ENCODE peak calls at places on chromosomes 12 and 14, in five cellular contexts. One of them, this sample, is unnamed.

GRCh38 chr12:25713264-25713663 is 160.2 kb upstream of the LMNTD1 start:
- DNase-seq in Peyer's patch: no peak
- DNase-seq in GM13977: peak
- DNase-seq in sigmoid colon: no peak
- DNase-seq in LNCaP clone FGC: no peak
- DNase-seq in this sample: no peak

GRCh38 chr12:124754949-124755800 is 108.5 kb downstream of the SCARB1 start:
- DNase-seq in Peyer's patch: peak
- DNase-seq in GM13977: peak
- DNase-seq in sigmoid colon: peak
- DNase-seq in LNCaP clone FGC: no peak
- DNase-seq in this sample: peak

GRCh38 chr12:23760495-23760894 is 189.0 kb downstream of the SOX5 start:
- DNase-seq in Peyer's patch: no peak
- DNase-seq in GM13977: no peak
- DNase-seq in sigmoid colon: no peak
- DNase-seq in LNCaP clone FGC: no peak
- DNase-seq in this sample: no peak

GRCh38 chr14:105092124-105092911 is 27.1 kb upstream of the GPR132 start:
- DNase-seq in Peyer's patch: no peak
- DNase-seq in GM13977: no peak
- DNase-seq in sigmoid colon: peak
- DNase-seq in LNCaP clone FGC: no peak
- DNase-seq in this sample: no peak

GRCh38 chr14:58947816-58948440 is 240.5 kb upstream of the DAAM1 start:
- DNase-seq in Peyer's patch: no peak
- DNase-seq in GM13977: no peak
- DNase-seq in sigmoid colon: no peak
- DNase-seq in LNCaP clone FGC: no peak
- DNase-seq in this sample: peak

GRCh38 chr12:11901687-11902524 is 168.8 kb upstream of the BCL2L14 start:
- DNase-seq in Peyer's patch: no peak
- DNase-seq in GM13977: no peak
- DNase-seq in sigmoid colon: no peak
- DNase-seq in LNCaP clone FGC: no peak
- DNase-seq in this sample: no peak

GRCh38 chr12:67940780-67941243 is 48.4 kb upstream of the IFNG-AS1 start:
- DNase-seq in Peyer's patch: no peak
- DNase-seq in GM13977: no peak
- DNase-seq in sigmoid colon: no peak
- DNase-seq in LNCaP clone FGC: no peak
- DNase-seq in this sample: no peak

GRCh38 chr12:15276088-15276698 is 46.1 kb upstream of the PTPRO start:
- DNase-seq in Peyer's patch: no peak
- DNase-seq in GM13977: no peak
- DNase-seq in sigmoid colon: no peak
- DNase-seq in LNCaP clone FGC: no peak
- DNase-seq in this sample: peak

GRCh38 chr14:26960049-26960688 is 362.3 kb upstream of the NOVA1 start:
- DNase-seq in Peyer's patch: no peak
- DNase-seq in GM13977: no peak
- DNase-seq in sigmoid colon: no peak
- DNase-seq in LNCaP clone FGC: no peak
- DNase-seq in this sample: no peak

GRCh38 chr12:116498471-116498870 is 60.7 kb upstream of the MAP1LC3B2 start:
- DNase-seq in Peyer's patch: no peak
- DNase-seq in GM13977: no peak
- DNase-seq in sigmoid colon: no peak
- DNase-seq in LNCaP clone FGC: no peak
- DNase-seq in this sample: no peak

DNA sequence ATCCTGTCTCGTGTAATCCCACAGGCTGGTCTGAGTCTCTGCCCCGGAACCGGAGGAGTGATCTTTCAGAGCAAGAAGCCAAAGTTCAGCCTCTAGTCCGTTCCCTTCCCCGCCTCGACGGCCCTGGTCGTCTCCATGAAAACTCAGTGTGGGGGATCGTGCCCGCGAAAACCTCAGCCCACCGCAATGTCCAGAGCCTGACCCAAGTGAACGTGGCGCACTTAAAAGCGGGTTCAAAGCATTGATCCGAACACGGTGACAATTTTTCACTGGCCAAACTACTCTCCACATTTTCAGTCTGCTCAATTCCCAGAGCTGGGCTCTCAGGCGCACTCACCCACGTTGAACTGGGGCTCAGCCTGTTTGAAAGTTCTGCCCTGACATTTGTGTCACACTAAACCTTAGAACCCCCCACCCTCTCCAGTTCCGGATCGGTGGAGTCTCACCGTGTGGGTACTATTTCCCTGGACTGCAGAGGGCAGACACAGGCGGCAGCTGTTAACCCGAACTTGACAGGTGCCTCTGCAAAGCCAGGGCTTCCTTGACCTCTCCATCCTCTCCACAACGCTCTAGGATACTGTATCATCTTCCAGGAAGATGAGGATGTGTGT is 883 bp upstream of the PRICKLE1 start:
- DNase-seq in Peyer's patch: no peak
- DNase-seq in GM13977: peak
- DNase-seq in sigmoid colon: peak
- DNase-seq in LNCaP clone FGC: no peak
- DNase-seq in this sample: no peak
- TF ChIP-seq CTCF in Peyer's patch: no peak
- TF ChIP-seq CTCF in GM13977: no peak
- TF ChIP-seq CTCF in sigmoid colon: no peak
- TF ChIP-seq CTCF in LNCaP clone FGC: no peak
- TF ChIP-seq CTCF in this sample: no peak

GRCh38 chr12:56221757-56222530 is at the start of gene RNF41:
- DNase-seq in Peyer's patch: peak
- DNase-seq in GM13977: peak
- DNase-seq in sigmoid colon: peak
- DNase-seq in LNCaP clone FGC: peak
- DNase-seq in this sample: peak
- TF ChIP-seq CTCF in Peyer's patch: no peak
- TF ChIP-seq CTCF in GM13977: no peak
- TF ChIP-seq CTCF in sigmoid colon: no peak
- TF ChIP-seq CTCF in LNCaP clone FGC: no peak
- TF ChIP-seq CTCF in this sample: no peak

DNA sequence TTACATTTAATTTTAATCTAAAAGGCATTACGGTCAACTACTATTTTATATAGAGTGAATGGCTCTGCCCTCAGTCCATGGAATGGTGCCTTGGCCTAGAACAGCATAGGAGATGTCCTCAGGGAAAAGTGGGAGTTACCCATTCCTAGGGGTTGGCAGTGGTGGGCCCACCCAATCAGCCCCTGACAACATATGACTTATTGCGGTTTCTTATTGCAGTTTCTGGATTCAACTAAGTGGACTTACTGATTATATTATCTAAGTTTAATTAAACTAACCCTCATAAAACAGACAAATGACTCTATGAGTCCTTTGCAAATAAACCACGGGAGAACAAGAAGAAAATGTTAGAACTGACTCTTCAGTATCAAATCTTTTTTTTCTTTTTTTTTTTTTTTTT is 2.3 kb upstream of the PPP2R5E start:
- DNase-seq in Peyer's patch: no peak
- DNase-seq in GM13977: no peak
- DNase-seq in sigmoid colon: no peak
- DNase-seq in LNCaP clone FGC: no peak
- DNase-seq in this sample: no peak
- TF ChIP-seq CTCF in Peyer's patch: no peak
- TF ChIP-seq CTCF in GM13977: no peak
- TF ChIP-seq CTCF in sigmoid colon: no peak
- TF ChIP-seq CTCF in LNCaP clone FGC: no peak
- TF ChIP-seq CTCF in this sample: no peak

GRCh38 chr14:79734151-79734550 is 477.2 kb downstream of the DIO2 start:
- DNase-seq in Peyer's patch: no peak
- DNase-seq in GM13977: no peak
- DNase-seq in sigmoid colon: no peak
- DNase-seq in LNCaP clone FGC: no peak
- DNase-seq in this sample: no peak

GRCh38 chr14:79732911-79733310 is 478.4 kb downstream of the DIO2 start:
- DNase-seq in Peyer's patch: no peak
- DNase-seq in GM13977: no peak
- DNase-seq in sigmoid colon: no peak
- DNase-seq in LNCaP clone FGC: no peak
- DNase-seq in this sample: no peak

GRCh38 chr14:79740043-79740442 is 471.3 kb downstream of the DIO2 start:
- DNase-seq in Peyer's patch: no peak
- DNase-seq in GM13977: no peak
- DNase-seq in sigmoid colon: no peak
- DNase-seq in LNCaP clone FGC: no peak
- DNase-seq in this sample: no peak

GRCh38 chr14:79730911-79731310 is 480.4 kb downstream of the DIO2 start:
- DNase-seq in Peyer's patch: no peak
- DNase-seq in GM13977: no peak
- DNase-seq in sigmoid colon: no peak
- DNase-seq in LNCaP clone FGC: no peak
- DNase-seq in this sample: no peak

GRCh38 chr14:79735121-79735520 is 476.2 kb downstream of the DIO2 start:
- DNase-seq in Peyer's patch: no peak
- DNase-seq in GM13977: no peak
- DNase-seq in sigmoid colon: no peak
- DNase-seq in LNCaP clone FGC: no peak
- DNase-seq in this sample: no peak
- TF ChIP-seq CTCF in Peyer's patch: no peak
- TF ChIP-seq CTCF in GM13977: no peak
- TF ChIP-seq CTCF in sigmoid colon: no peak
- TF ChIP-seq CTCF in LNCaP clone FGC: no peak
- TF ChIP-seq CTCF in this sample: no peak

GRCh38 chr14:22982477-22983245 is at the start of gene AJUBA:
- DNase-seq in Peyer's patch: peak
- DNase-seq in GM13977: peak
- DNase-seq in sigmoid colon: peak
- DNase-seq in LNCaP clone FGC: peak
- DNase-seq in this sample: peak
- TF ChIP-seq CTCF in Peyer's patch: no peak
- TF ChIP-seq CTCF in GM13977: no peak
- TF ChIP-seq CTCF in sigmoid colon: no peak
- TF ChIP-seq CTCF in LNCaP clone FGC: peak
- TF ChIP-seq CTCF in this sample: no peak

This sample was measured in neural crest cell.